ENCODE peak calls at places on chromosomes 12 and 14, in nine cellular contexts. One of them, this sample, is unnamed.

GRCh38 chr12:119328111-119328510 is 6.4 kb upstream of the CCDC60 start:
- DNase-seq in body of pancreas: no peak
- DNase-seq in mammary epithelial cell: no peak
- DNase-seq in dorsolateral prefrontal cortex: no peak
- DNase-seq in ovary: no peak
- DNase-seq in psoas muscle: no peak
- DNase-seq in fibroblast of lung: no peak
- DNase-seq in CD8-positive, alpha-beta T cell: no peak
- DNase-seq in pancreas: no peak
- DNase-seq in this sample: no peak

GRCh38 chr14:101808020-101808641 is 46.6 kb downstream of the PPP2R5C start:
- DNase-seq in mammary epithelial cell: no peak
- DNase-seq in fibroblast of lung: no peak
- DNase-seq in CD8-positive, alpha-beta T cell: no peak
- DNase-seq in ovary: no peak
- DNase-seq in pancreas: peak; percentile 64
- DNase-seq in psoas muscle: no peak
- DNase-seq in dorsolateral prefrontal cortex: no peak
- DNase-seq in body of pancreas: peak; percentile 58
- DNase-seq in this sample: no peak

GRCh38 chr14:100413699-100414098 is 90.6 kb downstream of the SLC25A47 start:
- DNase-seq in fibroblast of lung: no peak
- DNase-seq in psoas muscle: no peak
- DNase-seq in ovary: no peak
- DNase-seq in body of pancreas: no peak
- DNase-seq in pancreas: no peak
- DNase-seq in mammary epithelial cell: no peak
- DNase-seq in CD8-positive, alpha-beta T cell: no peak
- DNase-seq in dorsolateral prefrontal cortex: no peak
- DNase-seq in this sample: no peak

GRCh38 chr14:21026251-21026987 is 1.6 kb upstream of the NDRG2 start:
- DNase-seq in CD8-positive, alpha-beta T cell: peak; percentile 45
- DNase-seq in psoas muscle: peak; percentile 62
- DNase-seq in pancreas: peak; percentile 36
- DNase-seq in dorsolateral prefrontal cortex: peak; percentile 80
- DNase-seq in fibroblast of lung: no peak
- DNase-seq in ovary: peak; percentile 71
- DNase-seq in mammary epithelial cell: no peak
- DNase-seq in body of pancreas: no peak
- DNase-seq in this sample: peak; percentile 89

GRCh38 chr12:93134893-93135285 is 205.8 kb upstream of the EEA1 start:
- DNase-seq in dorsolateral prefrontal cortex: no peak
- DNase-seq in pancreas: no peak
- DNase-seq in psoas muscle: no peak
- DNase-seq in CD8-positive, alpha-beta T cell: no peak
- DNase-seq in ovary: no peak
- DNase-seq in fibroblast of lung: no peak
- DNase-seq in mammary epithelial cell: no peak
- DNase-seq in body of pancreas: no peak
- DNase-seq in this sample: no peak

GRCh38 chr12:93957870-93958269 is 190.5 kb upstream of the PLXNC1 start:
- DNase-seq in fibroblast of lung: no peak
- DNase-seq in psoas muscle: no peak
- DNase-seq in dorsolateral prefrontal cortex: no peak
- DNase-seq in CD8-positive, alpha-beta T cell: no peak
- DNase-seq in body of pancreas: no peak
- DNase-seq in ovary: no peak
- DNase-seq in mammary epithelial cell: no peak
- DNase-seq in pancreas: no peak
- DNase-seq in this sample: no peak

GRCh38 chr12:62686938-62687337 is 220.3 kb downstream of the MON2 start:
- DNase-seq in CD8-positive, alpha-beta T cell: no peak
- DNase-seq in dorsolateral prefrontal cortex: no peak
- DNase-seq in fibroblast of lung: no peak
- DNase-seq in mammary epithelial cell: no peak
- DNase-seq in body of pancreas: no peak
- DNase-seq in psoas muscle: no peak
- DNase-seq in ovary: no peak
- DNase-seq in pancreas: no peak
- DNase-seq in this sample: no peak

GRCh38 chr12:63855299-63855698 is 10.8 kb downstream of the SRGAP1 start:
- DNase-seq in fibroblast of lung: no peak
- DNase-seq in mammary epithelial cell: no peak
- DNase-seq in psoas muscle: no peak
- DNase-seq in pancreas: no peak
- DNase-seq in body of pancreas: no peak
- DNase-seq in dorsolateral prefrontal cortex: no peak
- DNase-seq in CD8-positive, alpha-beta T cell: no peak
- DNase-seq in ovary: no peak
- DNase-seq in this sample: no peak

GRCh38 chr14:61749867-61750266 is 12.4 kb upstream of the SNAPC1 start:
- DNase-seq in mammary epithelial cell: no peak
- DNase-seq in CD8-positive, alpha-beta T cell: no peak
- DNase-seq in ovary: no peak
- DNase-seq in body of pancreas: no peak
- DNase-seq in fibroblast of lung: no peak
- DNase-seq in dorsolateral prefrontal cortex: no peak
- DNase-seq in psoas muscle: no peak
- DNase-seq in pancreas: no peak
- DNase-seq in this sample: no peak

GRCh38 chr14:59427653-59428578 is 37.3 kb downstream of the GPR135 start:
- DNase-seq in mammary epithelial cell: no peak
- DNase-seq in body of pancreas: no peak
- DNase-seq in ovary: no peak
- DNase-seq in fibroblast of lung: peak; percentile 58
- DNase-seq in pancreas: peak; percentile 24
- DNase-seq in psoas muscle: peak; percentile 69
- DNase-seq in dorsolateral prefrontal cortex: no peak
- DNase-seq in CD8-positive, alpha-beta T cell: no peak
- DNase-seq in this sample: no peak

GRCh38 chr14:95562892-95563685 is 28.2 kb downstream of the GLRX5 start:
- DNase-seq in psoas muscle: no peak
- DNase-seq in mammary epithelial cell: no peak
- DNase-seq in CD8-positive, alpha-beta T cell: no peak
- DNase-seq in ovary: peak; percentile 26
- DNase-seq in body of pancreas: no peak
- DNase-seq in pancreas: no peak
- DNase-seq in dorsolateral prefrontal cortex: no peak
- DNase-seq in fibroblast of lung: no peak
- DNase-seq in this sample: no peak

GRCh38 chr14:68958553-68958952 is 20.5 kb downstream of the ACTN1 start:
- DNase-seq in mammary epithelial cell: peak; percentile 69
- DNase-seq in ovary: no peak
- DNase-seq in CD8-positive, alpha-beta T cell: no peak
- DNase-seq in dorsolateral prefrontal cortex: no peak
- DNase-seq in body of pancreas: no peak
- DNase-seq in pancreas: no peak
- DNase-seq in psoas muscle: no peak
- DNase-seq in fibroblast of lung: peak; percentile 73
- DNase-seq in this sample: no peak

GRCh38 chr14:37573355-37573754 is 21.7 kb downstream of the FOXA1 start:
- DNase-seq in CD8-positive, alpha-beta T cell: no peak
- DNase-seq in dorsolateral prefrontal cortex: no peak
- DNase-seq in mammary epithelial cell: no peak
- DNase-seq in psoas muscle: no peak
- DNase-seq in fibroblast of lung: no peak
- DNase-seq in pancreas: no peak
- DNase-seq in body of pancreas: no peak
- DNase-seq in ovary: no peak
- DNase-seq in this sample: no peak
- H3K27ac ChIP-seq in CD8-positive, alpha-beta T cell: no peak overlapping the region
- H3K27ac ChIP-seq in dorsolateral prefrontal cortex: no peak overlapping the region
- H3K27ac ChIP-seq in mammary epithelial cell: no peak overlapping the region
- H3K27ac ChIP-seq in psoas muscle: no peak overlapping the region
- H3K27ac ChIP-seq in fibroblast of lung: no peak overlapping the region
- H3K27ac ChIP-seq in pancreas: no peak overlapping the region
- H3K27ac ChIP-seq in body of pancreas: no peak overlapping the region
- H3K27ac ChIP-seq in ovary: no peak overlapping the region
- H3K27ac ChIP-seq in this sample: no peak overlapping the region

GRCh38 chr12:132161046-132161781 is 17.0 kb downstream of the NOC4L start:
- DNase-seq in body of pancreas: no peak
- DNase-seq in fibroblast of lung: peak; percentile 48
- DNase-seq in mammary epithelial cell: no peak
- DNase-seq in dorsolateral prefrontal cortex: no peak
- DNase-seq in CD8-positive, alpha-beta T cell: no peak
- DNase-seq in psoas muscle: no peak
- DNase-seq in ovary: no peak
- DNase-seq in pancreas: no peak
- DNase-seq in this sample: no peak
- H3K27ac ChIP-seq in body of pancreas: no peak overlapping the region
- H3K27ac ChIP-seq in fibroblast of lung: no peak overlapping the region
- H3K27ac ChIP-seq in mammary epithelial cell: no peak overlapping the region
- H3K27ac ChIP-seq in dorsolateral prefrontal cortex: no peak overlapping the region
- H3K27ac ChIP-seq in CD8-positive, alpha-beta T cell: no peak overlapping the region
- H3K27ac ChIP-seq in psoas muscle: no peak overlapping the region
- H3K27ac ChIP-seq in ovary: no peak overlapping the region
- H3K27ac ChIP-seq in pancreas: no peak overlapping the region
- H3K27ac ChIP-seq in this sample: no peak overlapping the region

GRCh38 chr12:120720972-120721801 is 4.4 kb upstream of the ACADS start:
- DNase-seq in fibroblast of lung: no peak
- DNase-seq in dorsolateral prefrontal cortex: no peak
- DNase-seq in CD8-positive, alpha-beta T cell: no peak
- DNase-seq in body of pancreas: no peak
- DNase-seq in ovary: no peak
- DNase-seq in pancreas: no peak
- DNase-seq in mammary epithelial cell: no peak
- DNase-seq in psoas muscle: peak; percentile 58
- DNase-seq in this sample: no peak
- H3K27ac ChIP-seq in fibroblast of lung: no peak overlapping the region
- H3K27ac ChIP-seq in dorsolateral prefrontal cortex: peak overlapping the region; percentile 43
- H3K27ac ChIP-seq in CD8-positive, alpha-beta T cell: no peak overlapping the region
- H3K27ac ChIP-seq in body of pancreas: no peak overlapping the region
- H3K27ac ChIP-seq in ovary: no peak overlapping the region
- H3K27ac ChIP-seq in pancreas: no peak overlapping the region
- H3K27ac ChIP-seq in mammary epithelial cell: no peak overlapping the region
- H3K27ac ChIP-seq in psoas muscle: peak overlapping the region; percentile 83
- H3K27ac ChIP-seq in this sample: peak overlapping the region; percentile 27

GRCh38 chr12:42696424-42697149 is 107.0 kb upstream of the PRICKLE1 start:
- DNase-seq in ovary: peak; percentile 25
- DNase-seq in mammary epithelial cell: peak; percentile 34
- DNase-seq in CD8-positive, alpha-beta T cell: no peak
- DNase-seq in fibroblast of lung: peak; percentile 89
- DNase-seq in pancreas: peak; percentile 34
- DNase-seq in dorsolateral prefrontal cortex: no peak
- DNase-seq in body of pancreas: peak; percentile 27
- DNase-seq in psoas muscle: peak; percentile 87
- DNase-seq in this sample: no peak
- H3K27ac ChIP-seq in ovary: no peak overlapping the region
- H3K27ac ChIP-seq in mammary epithelial cell: no peak overlapping the region
- H3K27ac ChIP-seq in CD8-positive, alpha-beta T cell: no peak overlapping the region
- H3K27ac ChIP-seq in fibroblast of lung: no peak overlapping the region
- H3K27ac ChIP-seq in pancreas: no peak overlapping the region
- H3K27ac ChIP-seq in dorsolateral prefrontal cortex: no peak overlapping the region
- H3K27ac ChIP-seq in body of pancreas: no peak overlapping the region
- H3K27ac ChIP-seq in psoas muscle: no peak overlapping the region
- H3K27ac ChIP-seq in this sample: no peak overlapping the region

GRCh38 chr12:46390304-46390703 is 17.7 kb upstream of the SLC38A2 start:
- DNase-seq in pancreas: no peak
- DNase-seq in ovary: no peak
- DNase-seq in mammary epithelial cell: no peak
- DNase-seq in dorsolateral prefrontal cortex: no peak
- DNase-seq in fibroblast of lung: no peak
- DNase-seq in CD8-positive, alpha-beta T cell: no peak
- DNase-seq in psoas muscle: no peak
- DNase-seq in body of pancreas: no peak
- DNase-seq in this sample: no peak
- H3K27ac ChIP-seq in pancreas: no peak overlapping the region
- H3K27ac ChIP-seq in ovary: no peak overlapping the region
- H3K27ac ChIP-seq in mammary epithelial cell: no peak overlapping the region
- H3K27ac ChIP-seq in dorsolateral prefrontal cortex: no peak overlapping the region
- H3K27ac ChIP-seq in fibroblast of lung: peak overlapping the region; percentile 49
- H3K27ac ChIP-seq in CD8-positive, alpha-beta T cell: no peak overlapping the region
- H3K27ac ChIP-seq in psoas muscle: no peak overlapping the region
- H3K27ac ChIP-seq in body of pancreas: no peak overlapping the region
- H3K27ac ChIP-seq in this sample: no peak overlapping the region